ENCODE peak calls at places on chromosomes 1 and 21, in ten cellular contexts. One of them, this sample, is unnamed.

GRCh38 chr1:180221461-180221860 is 8.6 kb upstream of the LHX4 start:
- DNase-seq in DND-41: no peak
- DNase-seq in heart left ventricle: no peak
- DNase-seq in colonic mucosa: no peak
- DNase-seq in endothelial cell of umbilical vein: no peak
- DNase-seq in heart right ventricle: no peak
- DNase-seq in PC-9: no peak
- DNase-seq in neural progenitor cell: no peak
- DNase-seq in left lung: no peak
- DNase-seq in psoas muscle: no peak
- DNase-seq in this sample: no peak

GRCh38 chr1:65681101-65681500 is 111.6 kb upstream of the PDE4B start:
- DNase-seq in heart left ventricle: no peak
- DNase-seq in PC-9: no peak
- DNase-seq in colonic mucosa: no peak
- DNase-seq in DND-41: no peak
- DNase-seq in endothelial cell of umbilical vein: no peak
- DNase-seq in psoas muscle: no peak
- DNase-seq in heart right ventricle: no peak
- DNase-seq in left lung: no peak
- DNase-seq in neural progenitor cell: no peak
- DNase-seq in this sample: no peak

GRCh38 chr1:4127595-4128140 is 227.6 kb upstream of the C1orf174 start:
- DNase-seq in DND-41: no peak
- DNase-seq in left lung: no peak
- DNase-seq in psoas muscle: no peak
- DNase-seq in colonic mucosa: no peak
- DNase-seq in heart right ventricle: no peak
- DNase-seq in endothelial cell of umbilical vein: no peak
- DNase-seq in neural progenitor cell: no peak
- DNase-seq in PC-9: no peak
- DNase-seq in heart left ventricle: no peak
- DNase-seq in this sample: peak; percentile 8

GRCh38 chr1:25836695-25837094 is 16.9 kb downstream of the MTFR1L start:
- DNase-seq in endothelial cell of umbilical vein: no peak
- DNase-seq in colonic mucosa: no peak
- DNase-seq in heart left ventricle: no peak
- DNase-seq in neural progenitor cell: no peak
- DNase-seq in left lung: no peak
- DNase-seq in psoas muscle: no peak
- DNase-seq in DND-41: no peak
- DNase-seq in PC-9: no peak
- DNase-seq in heart right ventricle: no peak
- DNase-seq in this sample: no peak

GRCh38 chr21:16588433-16588860 is 858.7 kb downstream of the USP25 start:
- DNase-seq in psoas muscle: peak; percentile 63
- DNase-seq in DND-41: no peak
- DNase-seq in heart right ventricle: peak; percentile 45
- DNase-seq in PC-9: peak; percentile 64
- DNase-seq in endothelial cell of umbilical vein: no peak
- DNase-seq in left lung: peak; percentile 53
- DNase-seq in neural progenitor cell: peak; percentile 75
- DNase-seq in colonic mucosa: peak; percentile 32
- DNase-seq in heart left ventricle: peak; percentile 45
- DNase-seq in this sample: peak; percentile 75

GRCh38 chr1:17258116-17258757 is 9.3 kb downstream of the PADI3 start:
- DNase-seq in heart left ventricle: no peak
- DNase-seq in heart right ventricle: no peak
- DNase-seq in neural progenitor cell: no peak
- DNase-seq in colonic mucosa: no peak
- DNase-seq in psoas muscle: peak; percentile 17
- DNase-seq in left lung: no peak
- DNase-seq in endothelial cell of umbilical vein: no peak
- DNase-seq in DND-41: no peak
- DNase-seq in PC-9: no peak
- DNase-seq in this sample: peak; percentile 26

GRCh38 chr1:94688646-94689045 is 131.5 kb upstream of the SLC44A3 start:
- DNase-seq in DND-41: no peak
- DNase-seq in heart left ventricle: no peak
- DNase-seq in left lung: no peak
- DNase-seq in heart right ventricle: no peak
- DNase-seq in PC-9: no peak
- DNase-seq in colonic mucosa: no peak
- DNase-seq in endothelial cell of umbilical vein: no peak
- DNase-seq in neural progenitor cell: peak; percentile 89
- DNase-seq in psoas muscle: no peak
- DNase-seq in this sample: no peak

GRCh38 chr1:113369715-113370114 is 20.6 kb upstream of the MAGI3 start:
- DNase-seq in DND-41: no peak
- DNase-seq in neural progenitor cell: no peak
- DNase-seq in psoas muscle: no peak
- DNase-seq in PC-9: no peak
- DNase-seq in left lung: no peak
- DNase-seq in heart left ventricle: no peak
- DNase-seq in endothelial cell of umbilical vein: no peak
- DNase-seq in colonic mucosa: no peak
- DNase-seq in heart right ventricle: no peak
- DNase-seq in this sample: no peak

GRCh38 chr1:196608401-196609113 is at the start of gene KCNT2:
- DNase-seq in endothelial cell of umbilical vein: peak; percentile 86
- DNase-seq in DND-41: no peak
- DNase-seq in heart right ventricle: peak; percentile 58
- DNase-seq in neural progenitor cell: peak; percentile 97
- DNase-seq in left lung: peak; percentile 52
- DNase-seq in PC-9: peak; percentile 15
- DNase-seq in psoas muscle: peak; percentile 78
- DNase-seq in heart left ventricle: peak; percentile 55
- DNase-seq in colonic mucosa: peak; percentile 42
- DNase-seq in this sample: peak; percentile 66

GRCh38 chr21:36164427-36164784 is 7.8 kb downstream of the DOP1B start:
- DNase-seq in psoas muscle: no peak
- DNase-seq in heart left ventricle: no peak
- DNase-seq in endothelial cell of umbilical vein: no peak
- DNase-seq in neural progenitor cell: no peak
- DNase-seq in DND-41: no peak
- DNase-seq in heart right ventricle: no peak
- DNase-seq in PC-9: no peak
- DNase-seq in colonic mucosa: peak; percentile 73
- DNase-seq in left lung: no peak
- DNase-seq in this sample: no peak

GRCh38 chr1:227308367-227309336 is 9.6 kb downstream of the CDC42BPA start:
- DNase-seq in heart right ventricle: no peak
- DNase-seq in PC-9: no peak
- DNase-seq in colonic mucosa: no peak
- DNase-seq in DND-41: no peak
- DNase-seq in heart left ventricle: no peak
- DNase-seq in endothelial cell of umbilical vein: no peak
- DNase-seq in left lung: no peak
- DNase-seq in neural progenitor cell: no peak
- DNase-seq in psoas muscle: no peak
- DNase-seq in this sample: no peak

GRCh38 chr1:41355356-41355755 is 5.9 kb upstream of the FOXO6 start:
- DNase-seq in PC-9: no peak
- DNase-seq in psoas muscle: no peak
- DNase-seq in DND-41: no peak
- DNase-seq in heart left ventricle: no peak
- DNase-seq in neural progenitor cell: peak; percentile 1
- DNase-seq in heart right ventricle: no peak
- DNase-seq in left lung: no peak
- DNase-seq in colonic mucosa: peak; percentile 13
- DNase-seq in endothelial cell of umbilical vein: no peak
- DNase-seq in this sample: no peak

GRCh38 chr1:5739561-5740078 is 252.6 kb downstream of the NPHP4 start:
- DNase-seq in endothelial cell of umbilical vein: no peak
- DNase-seq in colonic mucosa: no peak
- DNase-seq in neural progenitor cell: no peak
- DNase-seq in left lung: peak; percentile 13
- DNase-seq in heart right ventricle: no peak
- DNase-seq in psoas muscle: no peak
- DNase-seq in PC-9: no peak
- DNase-seq in DND-41: no peak
- DNase-seq in heart left ventricle: no peak
- DNase-seq in this sample: no peak

DNA sequence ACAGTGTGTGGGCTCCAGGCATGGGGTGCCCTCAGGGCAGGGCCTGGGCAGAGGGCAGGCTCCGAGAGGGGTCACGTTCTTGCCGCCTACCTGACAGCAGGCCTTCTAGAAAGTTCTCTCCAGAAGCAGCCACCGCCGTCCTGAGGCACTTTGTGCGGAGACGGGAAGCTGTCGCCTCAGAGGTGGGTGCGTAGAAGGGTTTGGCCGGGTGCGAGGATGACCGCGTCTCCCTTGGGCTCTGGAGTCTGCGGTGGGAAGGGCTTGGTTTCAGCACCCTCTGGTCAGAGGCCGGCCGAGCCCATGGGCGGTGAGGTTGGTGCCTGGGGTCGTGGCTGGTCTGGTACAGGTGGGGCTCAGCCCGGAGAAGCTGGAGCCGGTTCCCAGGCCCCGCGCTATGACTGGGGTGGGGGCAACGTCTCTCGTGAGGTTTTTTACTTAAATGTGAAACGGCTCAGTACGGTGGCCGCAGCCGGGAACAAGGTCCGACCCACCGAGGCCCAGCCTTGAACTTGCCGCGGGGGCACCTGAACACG is 10.1 kb upstream of the TTLL10 start:
- DNase-seq in PC-9: no peak
- DNase-seq in endothelial cell of umbilical vein: no peak
- DNase-seq in DND-41: no peak
- DNase-seq in colonic mucosa: no peak
- DNase-seq in left lung: no peak
- DNase-seq in heart left ventricle: no peak
- DNase-seq in neural progenitor cell: no peak
- DNase-seq in heart right ventricle: no peak
- DNase-seq in psoas muscle: no peak
- DNase-seq in this sample: no peak
- H3K4me1 ChIP-seq in PC-9: peaks cover 23% of the 10 kb centered on the region
- H3K4me1 ChIP-seq in endothelial cell of umbilical vein: peaks cover 3% of the 10 kb centered on the region
- H3K4me1 ChIP-seq in DND-41: no peaks in the 10 kb centered on the region
- H3K4me1 ChIP-seq in colonic mucosa: peaks cover 20% of the 10 kb centered on the region
- H3K4me1 ChIP-seq in left lung: no peaks in the 10 kb centered on the region
- H3K4me1 ChIP-seq in heart left ventricle: peaks cover 2% of the 10 kb centered on the region
- H3K4me1 ChIP-seq in neural progenitor cell: peaks cover 29% of the 10 kb centered on the region
- H3K4me1 ChIP-seq in heart right ventricle: peaks cover 6% of the 10 kb centered on the region
- H3K4me1 ChIP-seq in psoas muscle: peaks cover 9% of the 10 kb centered on the region
- H3K4me1 ChIP-seq in this sample: no peaks in the 10 kb centered on the region

DNA sequence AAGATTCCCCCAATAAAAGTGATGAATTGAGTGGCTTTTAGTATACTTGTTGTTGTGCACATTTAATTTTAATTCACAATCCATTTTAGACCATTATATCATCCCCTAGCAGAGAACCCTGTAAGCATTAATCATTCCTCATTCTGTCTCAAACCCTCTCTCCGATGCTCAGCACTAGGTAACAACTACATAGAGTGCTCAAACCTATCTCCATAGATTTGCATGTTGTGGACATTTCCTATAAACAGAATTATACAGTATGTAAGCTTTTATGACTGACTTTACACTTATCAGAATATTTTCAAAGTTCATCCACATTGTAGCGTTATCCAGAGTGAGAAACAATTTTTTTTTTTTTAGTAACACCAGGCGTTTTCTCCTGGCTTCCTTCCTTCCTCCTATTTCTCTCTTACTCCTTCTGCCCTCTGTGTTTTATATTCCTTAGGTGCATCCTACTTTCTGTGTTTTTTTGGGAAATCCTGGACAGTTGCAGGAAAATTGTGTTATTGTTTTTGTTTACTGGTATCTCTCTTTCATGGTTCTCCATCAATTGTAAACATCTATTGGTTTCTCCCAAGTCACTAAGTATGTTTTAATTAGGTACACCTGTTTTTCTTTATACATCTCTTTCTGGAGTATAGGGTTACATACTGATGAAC is 1528.0 kb upstream of the TPTE start:
- DNase-seq in left lung: no peak
- DNase-seq in colonic mucosa: no peak
- DNase-seq in heart left ventricle: no peak
- DNase-seq in DND-41: no peak
- DNase-seq in PC-9: no peak
- DNase-seq in heart right ventricle: no peak
- DNase-seq in psoas muscle: no peak
- DNase-seq in endothelial cell of umbilical vein: no peak
- DNase-seq in neural progenitor cell: no peak
- DNase-seq in this sample: no peak
- H3K9me3 ChIP-seq in left lung: no peaks in the 10 kb centered on the region
- H3K9me3 ChIP-seq in colonic mucosa: no peaks in the 10 kb centered on the region
- H3K9me3 ChIP-seq in heart left ventricle: no peaks in the 10 kb centered on the region
- H3K9me3 ChIP-seq in DND-41: peaks cover 55% of the 10 kb centered on the region
- H3K9me3 ChIP-seq in PC-9: no peaks in the 10 kb centered on the region
- H3K9me3 ChIP-seq in heart right ventricle: peaks cover 4% of the 10 kb centered on the region
- H3K9me3 ChIP-seq in psoas muscle: no peaks in the 10 kb centered on the region
- H3K9me3 ChIP-seq in endothelial cell of umbilical vein: peaks cover 37% of the 10 kb centered on the region
- H3K9me3 ChIP-seq in neural progenitor cell: peaks cover 52% of the 10 kb centered on the region
- H3K9me3 ChIP-seq in this sample: peaks cover 3% of the 10 kb centered on the region

DNA sequence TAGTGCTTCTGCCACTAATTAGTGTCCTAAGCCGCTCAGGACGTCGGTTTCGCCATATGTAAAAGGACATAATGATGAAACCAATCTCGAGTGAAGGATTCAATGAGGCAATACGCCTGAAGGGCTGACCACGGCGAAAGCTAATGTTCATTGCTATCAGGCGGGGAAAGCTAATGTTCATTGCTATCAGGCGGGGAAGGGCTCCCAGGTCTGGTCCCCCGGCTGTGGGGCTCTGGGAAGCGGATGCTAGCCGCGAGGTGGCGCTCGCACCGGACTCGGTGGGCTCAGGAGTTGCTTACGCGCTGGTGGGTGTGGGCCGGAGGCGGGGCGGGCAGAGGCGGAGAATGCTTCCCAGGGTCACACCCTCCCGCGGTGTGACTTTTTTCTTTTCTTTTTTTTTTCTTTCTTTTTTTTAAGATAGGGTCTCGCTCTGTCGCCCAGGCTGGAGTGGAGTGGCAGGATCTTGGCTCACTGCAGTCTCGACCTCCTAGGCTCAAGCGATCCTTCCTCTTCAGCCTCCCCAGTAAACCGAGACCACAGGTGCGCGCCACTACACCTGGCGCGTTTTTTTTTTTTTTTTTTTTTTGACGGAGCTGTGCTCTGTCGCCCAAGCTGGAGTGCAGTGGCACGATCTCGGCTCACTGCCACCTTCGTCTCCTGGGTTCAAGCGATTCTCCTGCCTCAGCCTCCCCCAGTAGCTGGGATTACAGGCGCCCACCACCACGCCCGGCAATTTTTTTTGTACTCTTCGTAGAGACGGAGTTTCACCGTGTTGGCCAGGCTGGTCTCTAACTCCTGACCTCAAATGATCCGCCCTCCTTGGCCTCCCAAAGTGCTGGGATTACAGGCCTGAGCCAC is 1.1 kb upstream of the PEAR1 start:
- DNase-seq in psoas muscle: peak; percentile 94
- DNase-seq in endothelial cell of umbilical vein: peak; percentile 87
- DNase-seq in DND-41: peak; percentile 72
- DNase-seq in neural progenitor cell: peak; percentile 95
- DNase-seq in colonic mucosa: peak; percentile 94
- DNase-seq in PC-9: peak; percentile 91
- DNase-seq in heart right ventricle: peak; percentile 94
- DNase-seq in left lung: peak; percentile 91
- DNase-seq in heart left ventricle: peak; percentile 94
- DNase-seq in this sample: peak; percentile 94
- H3K4me3 ChIP-seq in psoas muscle: peak overlapping the region; percentile 68
- H3K4me3 ChIP-seq in endothelial cell of umbilical vein: no peak overlapping the region
- H3K4me3 ChIP-seq in DND-41: no peak overlapping the region
- H3K4me3 ChIP-seq in neural progenitor cell: peak overlapping the region; percentile 37
- H3K4me3 ChIP-seq in colonic mucosa: no peak overlapping the region
- H3K4me3 ChIP-seq in PC-9: peak overlapping the region; percentile 24
- H3K4me3 ChIP-seq in heart right ventricle: peak overlapping the region; percentile 77
- H3K4me3 ChIP-seq in left lung: peak overlapping the region; percentile 15
- H3K4me3 ChIP-seq in heart left ventricle: peak overlapping the region; percentile 64
- H3K4me3 ChIP-seq in this sample: no peak overlapping the region

GRCh38 chr1:39230261-39231190 is 26.0 kb downstream of the MACF1 start:
- DNase-seq in endothelial cell of umbilical vein: no peak
- DNase-seq in heart right ventricle: no peak
- DNase-seq in colonic mucosa: no peak
- DNase-seq in psoas muscle: no peak
- DNase-seq in left lung: no peak
- DNase-seq in PC-9: no peak
- DNase-seq in DND-41: no peak
- DNase-seq in neural progenitor cell: peak; percentile 7
- DNase-seq in heart left ventricle: no peak
- DNase-seq in this sample: no peak
- H3K4me1 ChIP-seq in endothelial cell of umbilical vein: no peaks in the 10 kb centered on the region
- H3K4me1 ChIP-seq in heart right ventricle: peaks cover 49% of the 10 kb centered on the region
- H3K4me1 ChIP-seq in colonic mucosa: no peaks in the 10 kb centered on the region
- H3K4me1 ChIP-seq in psoas muscle: peaks cover 37% of the 10 kb centered on the region
- H3K4me1 ChIP-seq in left lung: peaks cover 8% of the 10 kb centered on the region
- H3K4me1 ChIP-seq in PC-9: no peaks in the 10 kb centered on the region
- H3K4me1 ChIP-seq in DND-41: no peaks in the 10 kb centered on the region
- H3K4me1 ChIP-seq in neural progenitor cell: peaks cover 24% of the 10 kb centered on the region
- H3K4me1 ChIP-seq in heart left ventricle: peaks cover 25% of the 10 kb centered on the region
- H3K4me1 ChIP-seq in this sample: peaks cover 2% of the 10 kb centered on the region